ENCODE peak calls at places on chromosomes 1 and 21, in four cellular contexts. R is testis; G is tibial nerve; N is CD8-positive, alpha-beta T cell. E is an unnamed sample.
A peak's percentile ranks its signal among the peaks of the same experiment; 100 is the strongest.

GRCh38 chr1:54421101-54421504 is 14.9 kb upstream of the SSBP3 start:
- DNase-seq in R (no peak), G (no peak), N (no peak), E (no peak)

GRCh38 chr1:167617100-167617949 is 12.7 kb upstream of the RCSD1 start:
- DNase-seq in R (no peak), G (no peak), N (no peak), E (no peak)

GRCh38 chr1:2292725-2293450 is 64.8 kb downstream of the SKI start:
- DNase-seq in R (no peak), G (no peak), N (no peak), E (no peak)

GRCh38 chr1:233459470-233459945 is 132.0 kb downstream of the MAP3K21 start:
- DNase-seq in R (no peak), G (no peak), N (no peak), E (no peak)

GRCh38 chr1:227357229-227358078 is 39.2 kb upstream of the CDC42BPA start:
- DNase-seq in R (peak; percentile 72), G (no peak), N (no peak), E (peak; percentile 62)

GRCh38 chr21:43741425-43742096 is 22.6 kb downstream of the PDXK start:
- DNase-seq in R (no peak), G (no peak), N (no peak), E (no peak)

GRCh38 chr1:197145451-197146029 is 929 bp downstream of the ASPM start:
- DNase-seq in R (no peak), G (no peak), N (no peak), E (peak; percentile 25)

GRCh38 chr1:168893359-168893791 is 164.4 kb upstream of the DPT start:
- DNase-seq in R (peak; percentile 43), G (no peak), N (no peak), E (no peak)

DNA sequence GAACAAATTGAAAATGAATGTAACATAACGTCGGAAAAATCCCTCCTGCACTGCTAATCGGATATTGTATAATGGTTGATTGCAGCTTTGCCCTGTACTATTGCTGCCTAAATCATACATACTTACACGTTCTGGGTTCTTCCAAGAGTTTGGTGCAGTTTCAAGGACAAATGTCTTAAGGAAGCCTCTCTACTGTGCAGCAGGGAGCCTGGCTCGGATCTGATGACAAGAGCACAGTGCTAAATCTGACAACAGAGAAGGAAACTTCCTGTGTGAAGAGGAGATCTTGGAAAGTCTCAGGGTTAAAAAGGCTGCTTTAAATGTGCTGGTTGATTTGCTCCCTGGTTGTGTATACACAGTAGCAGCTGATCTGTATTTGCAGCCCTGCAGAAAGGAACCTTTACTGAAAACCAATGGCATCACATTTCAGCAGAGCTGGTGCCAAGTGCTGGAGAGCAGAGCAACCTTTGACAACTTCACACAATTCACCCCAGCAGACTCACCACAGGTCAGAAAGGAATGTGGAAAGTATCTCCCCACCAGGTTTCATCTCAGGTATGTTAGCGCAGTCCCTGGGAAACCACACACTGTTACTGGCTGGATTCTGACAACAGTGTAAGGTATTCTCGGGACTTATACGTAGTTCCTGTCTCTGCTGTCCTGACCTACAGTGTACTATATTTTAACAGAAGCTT is 354.9 kb upstream of the ESRRG start:
- DNase-seq in R (no peak), G (no peak), N (no peak), E (no peak)
- H3K4me1 ChIP-seq in R (no peaks in the 10 kb centered on the region), G (no peaks in the 10 kb centered on the region), N (no peaks in the 10 kb centered on the region), E (no peaks in the 10 kb centered on the region)

GRCh38 chr1:159921700-159922498 is 3.4 kb downstream of the TAGLN2 start:
- DNase-seq in R (no peak), G (no peak), N (peak; percentile 49), E (no peak)

GRCh38 chr1:159924791-159925712 is at the start of gene TAGLN2:
- DNase-seq in R (peak; percentile 94), G (peak; percentile 80), N (peak; percentile 92), E (peak; percentile 96)

GRCh38 chr1:159924025-159924790 is 1.1 kb downstream of the TAGLN2 start:
- DNase-seq in R (peak; percentile 83), G (peak; percentile 85), N (peak; percentile 74), E (peak; percentile 90)

GRCh38 chr1:159922499-159923202 is 2.7 kb downstream of the TAGLN2 start:
- DNase-seq in R (no peak), G (no peak), N (no peak), E (peak; percentile 69)

GRCh38 chr1:159923203-159924024 is 1.9 kb downstream of the TAGLN2 start:
- DNase-seq in R (peak; percentile 87), G (peak; percentile 75), N (peak; percentile 94), E (peak; percentile 94)
- H3K27ac ChIP-seq in R (peak overlapping the region; percentile 91), G (peak overlapping the region; percentile 86), N (peak overlapping the region; percentile 94), E (peak overlapping the region; percentile 92)

GRCh38 chr1:24387636-24388035 is 25.9 kb downstream of the STPG1 start:
- DNase-seq in R (no peak), G (no peak), N (no peak), E (peak; percentile 6)

GRCh38 chr1:24386241-24386640 is 27.3 kb downstream of the STPG1 start:
- DNase-seq in R (no peak), G (no peak), N (no peak), E (peak; percentile 13)

GRCh38 chr1:24385160-24385939 is 28.2 kb downstream of the STPG1 start:
- DNase-seq in R (no peak), G (no peak), N (peak; percentile 32), E (peak; percentile 40)

GRCh38 chr1:24388331-24388870 is 25.2 kb downstream of the STPG1 start:
- DNase-seq in R (no peak), G (no peak), N (no peak), E (peak; percentile 15)

DNA sequence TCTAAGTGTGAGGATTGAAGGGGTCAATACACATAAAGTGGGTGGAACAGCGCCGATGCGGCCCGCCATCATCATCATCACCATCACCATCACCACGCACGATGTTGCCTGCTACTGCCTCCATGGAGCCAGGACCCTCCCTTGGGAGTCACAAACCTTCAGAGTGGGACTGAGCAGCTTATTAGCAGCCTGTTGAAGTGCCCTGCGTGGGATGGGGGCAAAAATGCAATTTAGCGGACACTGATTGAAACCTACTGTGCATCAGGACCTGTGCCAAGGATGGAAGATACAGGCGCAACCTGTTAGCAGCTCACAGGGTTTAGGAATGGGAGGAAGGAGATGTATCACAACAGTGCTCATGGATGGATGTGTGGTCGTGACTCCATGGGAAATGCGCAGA is 26.7 kb downstream of the STPG1 start:
- DNase-seq in R (no peak), G (no peak), N (no peak), E (peak; percentile 12)
- H3K4me1 ChIP-seq in R (peaks cover 3% of the 10 kb centered on the region), G (no peaks in the 10 kb centered on the region), N (peaks cover 11% of the 10 kb centered on the region), E (peaks cover 8% of the 10 kb centered on the region)

GRCh38 chr1:177142013-177142412 is 22.5 kb downstream of the ASTN1 start:
- DNase-seq in R (no peak), G (no peak), N (no peak), E (no peak)
- H3K27ac ChIP-seq in R (no peak overlapping the region), G (no peak overlapping the region), N (no peak overlapping the region), E (no peak overlapping the region)

GRCh38 chr21:38474796-38475195 is 23.5 kb downstream of the ERG start:
- DNase-seq in R (no peak), G (no peak), N (no peak), E (no peak)
- H3K4me1 ChIP-seq in R (no peaks in the 10 kb centered on the region), G (no peaks in the 10 kb centered on the region), N (no peaks in the 10 kb centered on the region), E (no peaks in the 10 kb centered on the region)